ENCODE peak calls at places on chromosomes 4 and X, in eight cellular contexts. S is stomach; B is foreskin fibroblast; E is IMR-90; T is effector memory CD4-positive, alpha-beta T cell; X is CD8-positive, alpha-beta memory T cell; A is upper lobe of right lung; P is HCT116. G is an unnamed sample.

GRCh38 chrX:40209951-40210617 is 112.3 kb upstream of the BCOR start:
- DNase-seq in S (no peak), B (peak; percentile 27), E (peak; percentile 38), T (no peak), X (no peak), A (no peak), P (no peak), G (no peak)

GRCh38 chrX:53449632-53450031 is 15.5 kb upstream of the HSD17B10 start:
- DNase-seq in S (no peak), B (no peak), E (no peak), T (no peak), X (no peak), A (no peak), P (no peak), G (no peak)

GRCh38 chr4:8905236-8905772 is 33.7 kb upstream of the HMX1 start:
- DNase-seq in S (no peak), B (no peak), E (no peak), T (no peak), X (peak; percentile 39), A (peak; percentile 34), P (no peak), G (no peak)

GRCh38 chrX:13774696-13775095 is 40.1 kb downstream of the OFD1 start:
- DNase-seq in S (no peak), B (no peak), E (peak; percentile 23), T (no peak), X (no peak), A (no peak), P (no peak), G (no peak)

GRCh38 chr4:19924761-19925160 is 326.9 kb upstream of the SLIT2 start:
- DNase-seq in S (no peak), B (no peak), E (peak; percentile 17), T (no peak), X (no peak), A (no peak), P (no peak), G (no peak)

GRCh38 chr4:140260227-140260626 is 106.2 kb upstream of the MAML3 start:
- DNase-seq in S (no peak), B (peak; percentile 80), E (peak; percentile 94), T (no peak), X (no peak), A (no peak), P (peak; percentile 41), G (no peak)

GRCh38 chr4:83362492-83363329 is 28.1 kb upstream of the HPSE start:
- DNase-seq in S (no peak), B (peak; percentile 15), E (peak; percentile 34), T (no peak), X (no peak), A (no peak), P (no peak), G (no peak)

GRCh38 chrX:13208281-13208935 is 111.4 kb downstream of the ATXN3L start:
- DNase-seq in S (no peak), B (no peak), E (peak; percentile 16), T (no peak), X (no peak), A (no peak), P (no peak), G (no peak)

GRCh38 chr4:106704253-106704870 is 331.8 kb downstream of the DKK2 start:
- DNase-seq in S (no peak), B (no peak), E (no peak), T (no peak), X (no peak), A (no peak), P (no peak), G (no peak)

GRCh38 chr4:142696334-142697122 is 149.6 kb downstream of the INPP4B start:
- DNase-seq in S (no peak), B (no peak), E (no peak), T (no peak), X (no peak), A (no peak), P (no peak), G (no peak)

GRCh38 chr4:17324431-17324830 is 187.5 kb downstream of the QDPR start:
- DNase-seq in S (no peak), B (peak; percentile 44), E (peak; percentile 77), T (no peak), X (peak; percentile 50), A (no peak), P (peak; percentile 29), G (peak; percentile 70)

GRCh38 chr4:154490261-154490588 is 1.4 kb downstream of the DCHS2 start:
- DNase-seq in S (no peak), B (no peak), E (no peak), T (no peak), X (no peak), A (no peak), P (no peak), G (no peak)

GRCh38 chr4:157978680-157979361 is 194.0 kb downstream of the GASK1B start:
- DNase-seq in S (peak; percentile 26), B (peak; percentile 47), E (peak; percentile 64), T (no peak), X (no peak), A (peak; percentile 67), P (peak; percentile 66), G (no peak)

GRCh38 chr4:114264452-114264851 is 285.0 kb upstream of the ARSJ start:
- DNase-seq in S (no peak), B (no peak), E (no peak), T (no peak), X (no peak), A (no peak), P (no peak), G (no peak)

GRCh38 chr4:118968006-118968405 is 79.4 kb downstream of the SYNPO2 start:
- DNase-seq in S (peak; percentile 57), B (peak; percentile 81), E (peak; percentile 87), T (no peak), X (no peak), A (no peak), P (no peak), G (no peak)

GRCh38 chr4:46425775-46426400 is 36.0 kb upstream of the GABRA2 start:
- DNase-seq in S (no peak), B (no peak), E (peak; percentile 69), T (no peak), X (no peak), A (no peak), P (no peak), G (no peak)

GRCh38 chr4:86934147-86934771 is 552 bp upstream of the AFF1 start:
- DNase-seq in S (no peak), B (no peak), E (no peak), T (no peak), X (no peak), A (no peak), P (no peak), G (no peak)

GRCh38 chrX:45621356-45622041 is 420.8 kb upstream of the DIPK2B start:
- DNase-seq in S (no peak), B (peak; percentile 87), E (peak; percentile 80), T (no peak), X (no peak), A (no peak), P (no peak), G (no peak)

GRCh38 chrX:56794404-56794803 is 65.4 kb downstream of the NBDY start:
- DNase-seq in S (peak; percentile 14), B (no peak), E (no peak), T (no peak), X (no peak), A (peak; percentile 2), P (no peak), G (no peak)

DNA sequence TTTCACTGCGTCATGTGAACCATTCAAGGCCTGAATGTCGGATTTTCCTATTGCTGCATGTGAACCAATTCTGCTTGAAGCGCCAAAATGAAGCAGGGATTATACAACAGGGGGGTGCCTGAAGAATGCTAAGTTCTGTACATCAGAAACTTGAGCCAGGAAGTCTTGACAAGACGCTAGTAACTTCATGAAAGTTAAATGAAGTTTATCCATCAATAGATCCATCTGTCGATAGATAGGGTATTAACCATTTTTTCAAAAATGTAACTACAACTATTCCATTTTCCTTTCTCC is 590 bp upstream of the NAF1 start:
- DNase-seq in S (no peak), B (no peak), E (peak; percentile 23), T (no peak), X (no peak), A (no peak), P (no peak), G (no peak)
- H3K4me3 ChIP-seq in S (peak overlapping the region; percentile 74), B (peak overlapping the region; percentile 91), E (peak overlapping the region; percentile 74), T (peak overlapping the region; percentile 70), X (peak overlapping the region; percentile 61), A (peak overlapping the region; percentile 86), P (peak overlapping the region; percentile 79), G (peak overlapping the region; percentile 92)

GRCh38 chrX:28324306-28324705 is 262.9 kb upstream of the IL1RAPL1 start:
- DNase-seq in S (no peak), B (no peak), E (no peak), T (no peak), X (no peak), A (no peak), P (no peak), G (no peak)
- H3K4me3 ChIP-seq in S (no peak overlapping the region), B (no peak overlapping the region), E (no peak overlapping the region), T (no peak overlapping the region), X (no peak overlapping the region), A (no peak overlapping the region), P (no peak overlapping the region), G (no peak overlapping the region)

DNA sequence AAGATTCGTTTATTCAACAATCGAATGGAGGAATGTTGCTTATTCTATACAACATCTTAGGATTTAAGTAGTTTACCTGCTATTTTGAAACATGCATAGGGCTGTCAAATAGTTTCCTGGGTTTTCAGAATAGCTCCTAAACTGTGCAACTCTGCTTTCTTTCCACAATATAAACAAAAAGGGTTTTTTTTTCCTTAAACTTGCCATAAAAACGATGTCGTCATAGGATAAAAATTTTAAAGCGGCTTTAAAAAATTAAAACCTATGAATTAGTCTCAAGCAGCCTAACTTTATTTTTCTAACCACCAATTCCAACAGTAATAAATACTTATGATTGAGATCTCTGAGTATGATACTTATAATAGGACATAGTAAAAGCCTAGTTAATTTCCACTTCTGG is 21.6 kb upstream of the STIM2 start:
- DNase-seq in S (no peak), B (no peak), E (peak; percentile 26), T (no peak), X (no peak), A (no peak), P (no peak), G (no peak)
- H3K4me3 ChIP-seq in S (no peak overlapping the region), B (no peak overlapping the region), E (no peak overlapping the region), T (no peak overlapping the region), X (no peak overlapping the region), A (no peak overlapping the region), P (no peak overlapping the region), G (peak overlapping the region; percentile 51)

GRCh38 chr4:147734496-147734895 is 2.6 kb downstream of the ARHGAP10 start:
- DNase-seq in S (no peak), B (no peak), E (no peak), T (no peak), X (no peak), A (no peak), P (no peak), G (no peak)

GRCh38 chr4:147735413-147736301 is 3.8 kb downstream of the ARHGAP10 start:
- DNase-seq in S (no peak), B (no peak), E (no peak), T (no peak), X (no peak), A (no peak), P (no peak), G (no peak)

GRCh38 chr4:147733614-147734344 is 1.9 kb downstream of the ARHGAP10 start:
- DNase-seq in S (no peak), B (peak; percentile 72), E (peak; percentile 58), T (no peak), X (no peak), A (no peak), P (no peak), G (no peak)

GRCh38 chr4:147737623-147738022 is 5.7 kb downstream of the ARHGAP10 start:
- DNase-seq in S (no peak), B (no peak), E (no peak), T (no peak), X (no peak), A (no peak), P (no peak), G (no peak)

GRCh38 chr4:147736458-147736857 is 4.6 kb downstream of the ARHGAP10 start:
- DNase-seq in S (no peak), B (peak; percentile 70), E (peak; percentile 79), T (no peak), X (no peak), A (no peak), P (no peak), G (no peak)
- H3K4me3 ChIP-seq in S (peak overlapping the region; percentile 71), B (no peak overlapping the region), E (no peak overlapping the region), T (no peak overlapping the region), X (no peak overlapping the region), A (no peak overlapping the region), P (peak overlapping the region; percentile 14), G (no peak overlapping the region)